ENCODE peak calls at places on chromosomes 16 and 17, in seven cellular contexts. C is HS-5; H is activated CD4-positive, alpha-beta memory T cell treated with anti-CD3 and anti-CD28 coated beads, Interleukin-2, amount 10 ng/mL, durations not matched to agents 7 days and 5 days; S is SK-N-DZ; B is heart left ventricle; A is stimulated activated CD4-positive, alpha-beta T cell treated with anti-CD3 and anti-CD28 coated beads, Interleukin-1b, Interleukin-23, amount 100 ng/mL, for 1 hour; N is Peyer's patch. W is an unnamed sample.
A peak's percentile ranks its signal among the peaks of the same experiment; 100 is the strongest.

GRCh38 chr17:4607773-4608187 is 23.5 kb downstream of the SMTNL2 start:
- DNase-seq in B (peak; percentile 76), N (no peak), C (no peak), H (no peak), S (no peak), A (no peak), W (no peak)

GRCh38 chr16:74107795-74108610 is 188.6 kb upstream of the PSMD7 start:
- DNase-seq in S (peak; percentile 62), C (no peak), N (no peak), B (no peak), H (peak; percentile 30), A (peak; percentile 4), W (peak; percentile 52)

GRCh38 chr17:4898351-4898750 is 985 bp upstream of the C17orf107 start:
- DNase-seq in S (no peak), C (no peak), N (no peak), A (no peak), H (no peak), B (no peak), W (no peak)

GRCh38 chr16:30121741-30122620 is 1.0 kb downstream of the MAPK3 start:
- DNase-seq in A (no peak), C (no peak), H (no peak), N (no peak), S (no peak), B (peak; percentile 83), W (no peak)

GRCh38 chr16:25390761-25391160 is 133.1 kb upstream of the ZKSCAN2 start:
- DNase-seq in S (no peak), N (no peak), H (no peak), C (no peak), B (no peak), A (no peak), W (no peak)

GRCh38 chr16:243348-243747 is 8.7 kb downstream of the FAM234A start:
- DNase-seq in N (no peak), S (no peak), B (no peak), H (no peak), C (no peak), A (no peak), W (no peak)

GRCh38 chr17:75950421-75950820 is 9.6 kb upstream of the FBF1 start:
- DNase-seq in C (no peak), N (no peak), A (no peak), S (no peak), H (no peak), B (no peak), W (no peak)

GRCh38 chr17:80441133-80441578 is 26.2 kb downstream of the ENDOV start:
- DNase-seq in C (no peak), B (no peak), N (no peak), S (no peak), H (peak; percentile 66), A (peak; percentile 22), W (peak; percentile 37)

GRCh38 chr16:68311316-68311620 is 449 bp downstream of the PRMT7 start:
- DNase-seq in N (no peak), S (no peak), H (no peak), B (no peak), C (no peak), A (no peak), W (no peak)

GRCh38 chr17:8892338-8892690 is 24.8 kb upstream of the PIK3R6 start:
- DNase-seq in S (no peak), H (no peak), B (no peak), A (no peak), N (no peak), C (no peak), W (no peak)

GRCh38 chr16:86953631-86954465 is 363.3 kb downstream of the C16orf95 start:
- DNase-seq in N (no peak), A (no peak), C (no peak), S (no peak), B (no peak), H (no peak), W (no peak)

GRCh38 chr17:58388302-58389190 is 28.8 kb downstream of the RNF43 start:
- DNase-seq in S (no peak), C (no peak), A (no peak), N (no peak), H (no peak), B (no peak), W (no peak)

GRCh38 chr16:24348511-24349290 is 92.6 kb downstream of the CACNG3 start:
- DNase-seq in H (no peak), C (no peak), S (no peak), B (no peak), N (no peak), A (no peak), W (no peak)

GRCh38 chr17:49333806-49334205 is 28.2 kb downstream of the ZNF652 start:
- DNase-seq in N (no peak), B (no peak), A (no peak), H (no peak), C (no peak), S (no peak), W (no peak)

GRCh38 chr16:48607056-48607825 is 2.7 kb downstream of the N4BP1 start:
- DNase-seq in N (no peak), C (no peak), B (no peak), H (no peak), S (no peak), A (no peak), W (peak; percentile 71)

GRCh38 chr17:5509482-5509881 is 23.1 kb downstream of the MIS12 start:
- DNase-seq in C (no peak), H (no peak), B (no peak), A (no peak), S (no peak), N (no peak), W (no peak)

GRCh38 chr17:10177921-10178788 is 20.3 kb downstream of the GAS7 start:
- DNase-seq in C (no peak), N (no peak), S (no peak), A (no peak), H (no peak), B (no peak), W (no peak)

GRCh38 chr17:39196191-39196819 is 1.2 kb downstream of the CACNB1 start:
- DNase-seq in S (no peak), B (no peak), N (peak; percentile 22), A (no peak), C (no peak), H (no peak), W (no peak)

GRCh38 chr17:81418710-81419332 is 23.6 kb downstream of the BAHCC1 start:
- DNase-seq in B (no peak), N (no peak), C (no peak), H (no peak), A (no peak), S (no peak), W (no peak)

GRCh38 chr17:412211-413015 is 59.8 kb upstream of the RPH3AL start:
- DNase-seq in A (peak; percentile 30), N (peak; percentile 45), C (peak; percentile 38), B (peak; percentile 49), S (peak; percentile 59), H (peak; percentile 76), W (peak; percentile 37)

GRCh38 chr17:42090964-42091790 is 7.1 kb downstream of the ZNF385C start:
- DNase-seq in N (no peak), B (no peak), S (no peak), A (no peak), C (no peak), H (no peak), W (no peak)

GRCh38 chr16:54568897-54569807 is 282.6 kb upstream of the IRX3 start:
- DNase-seq in H (no peak), S (no peak), C (no peak), A (no peak), N (no peak), B (no peak), W (no peak)

GRCh38 chr17:74190154-74190553 is 13.3 kb upstream of the RPL38 start:
- DNase-seq in B (no peak), C (no peak), H (no peak), N (no peak), A (no peak), S (peak; percentile 83), W (no peak)

GRCh38 chr17:5248821-5249479 is 14.3 kb upstream of the SCIMP start:
- DNase-seq in N (no peak), B (no peak), A (no peak), S (no peak), C (no peak), H (no peak), W (no peak)

GRCh38 chr16:89132194-89133005 is 38.7 kb downstream of the ACSF3 start:
- DNase-seq in B (no peak), A (no peak), C (no peak), S (no peak), H (no peak), N (no peak), W (no peak)

GRCh38 chr17:17741346-17742023 is 60.2 kb downstream of the RAI1 start:
- DNase-seq in B (no peak), A (no peak), N (no peak), C (no peak), S (no peak), H (no peak), W (no peak)

GRCh38 chr16:89319883-89320716 is 102.6 kb downstream of the ZNF778 start:
- DNase-seq in C (no peak), B (no peak), N (no peak), A (no peak), H (peak; percentile 55), S (no peak), W (peak; percentile 68)

GRCh38 chr17:78664476-78665384 is 87.5 kb upstream of the DNAH17 start:
- DNase-seq in N (no peak), S (no peak), H (no peak), C (no peak), B (no peak), A (no peak), W (no peak)

GRCh38 chr17:41338961-41339485 is 11.6 kb downstream of the KRT33A start:
- DNase-seq in B (no peak), A (no peak), N (no peak), C (no peak), H (no peak), S (no peak), W (no peak)

GRCh38 chr17:79919164-79919585 is 79.9 kb upstream of the CBX4 start:
- DNase-seq in C (no peak), A (no peak), B (peak; percentile 88), H (no peak), S (no peak), N (no peak), W (peak; percentile 77)

GRCh38 chr17:79304907-79305306 is 230.3 kb downstream of the ENGASE start:
- DNase-seq in A (no peak), C (no peak), H (no peak), S (no peak), B (no peak), N (no peak), W (no peak)

GRCh38 chr16:84768798-84769177 is 51.0 kb upstream of the CRISPLD2 start:
- DNase-seq in H (no peak), S (no peak), A (no peak), B (no peak), N (no peak), C (no peak), W (no peak)

GRCh38 chr16:50202926-50203624 is 50.0 kb downstream of the TENT4B start:
- DNase-seq in H (no peak), C (peak; percentile 61), S (no peak), A (no peak), B (no peak), N (no peak), W (peak; percentile 82)

GRCh38 chr17:62781826-62782225 is 26.3 kb downstream of the MARCHF10 start:
- DNase-seq in B (no peak), N (no peak), A (no peak), S (no peak), C (peak; percentile 69), H (no peak), W (no peak)

W was measured in LoVo.